ENCODE peak calls at places on chromosome 15, in seven cellular contexts. One of them, this sample, is unnamed.

GRCh38 chr15:66196565-66196964 is 57.0 kb downstream of the MEGF11 start:
- DNase-seq in pancreas: no peak
- DNase-seq in endodermal cell: no peak
- DNase-seq in cardiac muscle cell: no peak
- DNase-seq in heart right ventricle: no peak
- DNase-seq in left ventricle myocardium inferior: no peak
- DNase-seq in heart left ventricle: no peak
- DNase-seq in this sample: no peak

GRCh38 chr15:40302288-40302886 is 5.3 kb downstream of the PLCB2 start:
- DNase-seq in pancreas: peak; percentile 49
- DNase-seq in endodermal cell: no peak
- DNase-seq in cardiac muscle cell: no peak
- DNase-seq in heart right ventricle: no peak
- DNase-seq in left ventricle myocardium inferior: no peak
- DNase-seq in heart left ventricle: no peak
- DNase-seq in this sample: no peak

GRCh38 chr15:44136991-44137477 is 58.0 kb downstream of the FRMD5 start:
- DNase-seq in pancreas: no peak
- DNase-seq in endodermal cell: no peak
- DNase-seq in cardiac muscle cell: no peak
- DNase-seq in heart right ventricle: no peak
- DNase-seq in left ventricle myocardium inferior: no peak
- DNase-seq in heart left ventricle: no peak
- DNase-seq in this sample: no peak

GRCh38 chr15:70152070-70152480 is 54.4 kb upstream of the TLE3 start:
- DNase-seq in pancreas: peak; percentile 88
- DNase-seq in endodermal cell: peak; percentile 60
- DNase-seq in cardiac muscle cell: no peak
- DNase-seq in heart right ventricle: no peak
- DNase-seq in left ventricle myocardium inferior: no peak
- DNase-seq in heart left ventricle: no peak
- DNase-seq in this sample: no peak

GRCh38 chr15:54187325-54187724 is 209.1 kb downstream of the UNC13C start:
- DNase-seq in pancreas: no peak
- DNase-seq in endodermal cell: no peak
- DNase-seq in cardiac muscle cell: no peak
- DNase-seq in heart right ventricle: no peak
- DNase-seq in left ventricle myocardium inferior: no peak
- DNase-seq in heart left ventricle: no peak
- DNase-seq in this sample: no peak

GRCh38 chr15:48283361-48284157 is 47.7 kb upstream of the DUT start:
- DNase-seq in pancreas: no peak
- DNase-seq in endodermal cell: no peak
- DNase-seq in cardiac muscle cell: no peak
- DNase-seq in heart right ventricle: no peak
- DNase-seq in left ventricle myocardium inferior: no peak
- DNase-seq in heart left ventricle: no peak
- DNase-seq in this sample: no peak

GRCh38 chr15:82647045-82647834 is at the start of gene CPEB1:
- DNase-seq in pancreas: peak; percentile 82
- DNase-seq in endodermal cell: peak; percentile 74
- DNase-seq in cardiac muscle cell: peak; percentile 45
- DNase-seq in heart right ventricle: peak; percentile 26
- DNase-seq in left ventricle myocardium inferior: peak; percentile 52
- DNase-seq in heart left ventricle: peak; percentile 60
- DNase-seq in this sample: peak; percentile 15

GRCh38 chr15:85073556-85074194 is 92.0 kb downstream of the PDE8A start:
- DNase-seq in pancreas: no peak
- DNase-seq in endodermal cell: no peak
- DNase-seq in cardiac muscle cell: no peak
- DNase-seq in heart right ventricle: no peak
- DNase-seq in left ventricle myocardium inferior: no peak
- DNase-seq in heart left ventricle: no peak
- DNase-seq in this sample: no peak

GRCh38 chr15:96978937-96979473 is 648.5 kb downstream of the NR2F2 start:
- DNase-seq in pancreas: no peak
- DNase-seq in endodermal cell: no peak
- DNase-seq in cardiac muscle cell: no peak
- DNase-seq in heart right ventricle: no peak
- DNase-seq in left ventricle myocardium inferior: no peak
- DNase-seq in heart left ventricle: no peak
- DNase-seq in this sample: no peak

GRCh38 chr15:84791763-84792162 is 25.4 kb upstream of the ALPK3 start:
- DNase-seq in pancreas: no peak
- DNase-seq in endodermal cell: no peak
- DNase-seq in cardiac muscle cell: no peak
- DNase-seq in heart right ventricle: no peak
- DNase-seq in left ventricle myocardium inferior: no peak
- DNase-seq in heart left ventricle: no peak
- DNase-seq in this sample: no peak

GRCh38 chr15:51533672-51534398 is 88.7 kb downstream of the DMXL2 start:
- DNase-seq in pancreas: no peak
- DNase-seq in endodermal cell: no peak
- DNase-seq in cardiac muscle cell: no peak
- DNase-seq in heart right ventricle: no peak
- DNase-seq in left ventricle myocardium inferior: no peak
- DNase-seq in heart left ventricle: no peak
- DNase-seq in this sample: no peak

GRCh38 chr15:29449136-29449535 is 179.5 kb upstream of the NSMCE3 start:
- DNase-seq in pancreas: no peak
- DNase-seq in endodermal cell: peak; percentile 86
- DNase-seq in cardiac muscle cell: peak; percentile 63
- DNase-seq in heart right ventricle: no peak
- DNase-seq in left ventricle myocardium inferior: no peak
- DNase-seq in heart left ventricle: no peak
- DNase-seq in this sample: no peak

GRCh38 chr15:32709295-32710033 is 8.3 kb upstream of the GREM1 start:
- DNase-seq in pancreas: no peak
- DNase-seq in endodermal cell: no peak
- DNase-seq in cardiac muscle cell: no peak
- DNase-seq in heart right ventricle: no peak
- DNase-seq in left ventricle myocardium inferior: no peak
- DNase-seq in heart left ventricle: no peak
- DNase-seq in this sample: no peak

GRCh38 chr15:61974759-61975158 is 85.5 kb downstream of the VPS13C start:
- DNase-seq in pancreas: no peak
- DNase-seq in endodermal cell: no peak
- DNase-seq in cardiac muscle cell: no peak
- DNase-seq in heart right ventricle: no peak
- DNase-seq in left ventricle myocardium inferior: no peak
- DNase-seq in heart left ventricle: no peak
- DNase-seq in this sample: no peak

GRCh38 chr15:85955501-85956391 is 123.9 kb upstream of the AGBL1 start:
- DNase-seq in pancreas: no peak
- DNase-seq in endodermal cell: no peak
- DNase-seq in cardiac muscle cell: no peak
- DNase-seq in heart right ventricle: no peak
- DNase-seq in left ventricle myocardium inferior: no peak
- DNase-seq in heart left ventricle: no peak
- DNase-seq in this sample: no peak

GRCh38 chr15:74651251-74651741 is 35.7 kb downstream of the CLK3 start:
- DNase-seq in pancreas: no peak
- DNase-seq in endodermal cell: no peak
- DNase-seq in cardiac muscle cell: no peak
- DNase-seq in heart right ventricle: no peak
- DNase-seq in left ventricle myocardium inferior: no peak
- DNase-seq in heart left ventricle: no peak
- DNase-seq in this sample: no peak

GRCh38 chr15:76075060-76075459 is 15.3 kb downstream of the TMEM266 start:
- DNase-seq in pancreas: no peak
- DNase-seq in endodermal cell: no peak
- DNase-seq in cardiac muscle cell: no peak
- DNase-seq in heart right ventricle: no peak
- DNase-seq in left ventricle myocardium inferior: no peak
- DNase-seq in heart left ventricle: no peak
- DNase-seq in this sample: no peak

GRCh38 chr15:90660195-90660995 is 56.8 kb upstream of the BLM start:
- DNase-seq in pancreas: no peak
- DNase-seq in endodermal cell: peak; percentile 81
- DNase-seq in cardiac muscle cell: no peak
- DNase-seq in heart right ventricle: peak; percentile 76
- DNase-seq in left ventricle myocardium inferior: peak; percentile 76
- DNase-seq in heart left ventricle: peak; percentile 83
- DNase-seq in this sample: peak; percentile 72

GRCh38 chr15:45921376-45921775 is 286.5 kb downstream of the SQOR start:
- DNase-seq in pancreas: no peak
- DNase-seq in endodermal cell: peak; percentile 52
- DNase-seq in cardiac muscle cell: no peak
- DNase-seq in heart right ventricle: no peak
- DNase-seq in left ventricle myocardium inferior: no peak
- DNase-seq in heart left ventricle: no peak
- DNase-seq in this sample: no peak

GRCh38 chr15:20356444-20357138 is 185.0 kb downstream of the GOLGA6L6 start:
- DNase-seq in pancreas: peak; percentile 90
- DNase-seq in endodermal cell: peak; percentile 90
- DNase-seq in cardiac muscle cell: no peak
- DNase-seq in heart right ventricle: peak; percentile 71
- DNase-seq in left ventricle myocardium inferior: peak; percentile 54
- DNase-seq in heart left ventricle: peak; percentile 69
- DNase-seq in this sample: peak; percentile 65

GRCh38 chr15:88454231-88454630 is 13.0 kb downstream of the MRPL46 start:
- DNase-seq in pancreas: no peak
- DNase-seq in endodermal cell: no peak
- DNase-seq in cardiac muscle cell: no peak
- DNase-seq in heart right ventricle: no peak
- DNase-seq in left ventricle myocardium inferior: no peak
- DNase-seq in heart left ventricle: no peak
- DNase-seq in this sample: no peak

GRCh38 chr15:71079208-71080044 is 35.8 kb upstream of the THSD4 start:
- DNase-seq in pancreas: no peak
- DNase-seq in endodermal cell: no peak
- DNase-seq in cardiac muscle cell: no peak
- DNase-seq in heart right ventricle: no peak
- DNase-seq in left ventricle myocardium inferior: peak; percentile 29
- DNase-seq in heart left ventricle: peak; percentile 40
- DNase-seq in this sample: peak; percentile 63

DNA sequence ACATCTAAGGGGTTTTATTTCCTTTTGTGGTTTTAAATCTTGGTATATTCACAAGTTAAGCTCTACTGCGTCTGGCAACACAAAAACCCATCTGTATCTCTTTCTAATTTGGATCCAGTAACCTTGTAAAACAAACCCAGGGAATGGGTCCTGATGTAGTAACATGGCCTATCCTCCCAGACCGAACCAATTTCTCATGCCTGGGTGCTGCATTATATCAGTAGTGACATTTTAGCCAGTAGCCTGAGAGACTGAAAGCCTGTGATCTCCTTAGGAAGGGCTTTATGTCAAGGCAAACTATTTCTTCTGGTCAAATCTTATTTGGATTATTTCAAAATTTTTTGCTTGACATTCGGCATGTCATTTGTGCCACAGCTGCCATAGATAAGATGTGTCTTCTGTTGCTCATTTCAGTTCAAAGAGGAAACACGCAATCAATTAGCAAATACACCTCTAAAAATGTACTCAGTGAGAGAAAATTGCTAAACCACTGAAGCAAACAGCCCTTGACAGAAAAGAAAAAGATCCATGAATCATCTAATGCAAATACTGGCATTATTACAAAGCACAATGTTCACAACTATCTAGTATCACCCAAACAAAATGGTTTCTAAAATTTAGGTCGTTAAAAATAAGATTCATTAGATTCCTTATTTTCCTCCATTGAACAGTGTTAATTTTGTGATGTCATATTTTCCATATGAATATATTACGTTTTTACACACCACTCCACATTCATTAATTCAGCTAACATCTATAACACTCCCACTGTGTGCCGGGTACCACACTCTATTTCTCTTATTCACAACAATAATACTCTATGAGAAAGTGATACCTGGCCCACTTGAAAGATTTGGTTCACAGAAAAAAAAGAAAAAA is 4.0 kb downstream of the NPTN start:
- DNase-seq in pancreas: no peak
- DNase-seq in endodermal cell: no peak
- DNase-seq in cardiac muscle cell: peak; percentile 31
- DNase-seq in heart right ventricle: no peak
- DNase-seq in left ventricle myocardium inferior: no peak
- DNase-seq in heart left ventricle: no peak
- DNase-seq in this sample: no peak
- H3K4me3 ChIP-seq in pancreas: no peak overlapping the region
- H3K4me3 ChIP-seq in endodermal cell: no peak overlapping the region
- H3K4me3 ChIP-seq in cardiac muscle cell: no peak overlapping the region
- H3K4me3 ChIP-seq in heart right ventricle: no peak overlapping the region
- H3K4me3 ChIP-seq in left ventricle myocardium inferior: peak overlapping the region; percentile 96
- H3K4me3 ChIP-seq in heart left ventricle: no peak overlapping the region
- H3K4me3 ChIP-seq in this sample: no peak overlapping the region

DNA sequence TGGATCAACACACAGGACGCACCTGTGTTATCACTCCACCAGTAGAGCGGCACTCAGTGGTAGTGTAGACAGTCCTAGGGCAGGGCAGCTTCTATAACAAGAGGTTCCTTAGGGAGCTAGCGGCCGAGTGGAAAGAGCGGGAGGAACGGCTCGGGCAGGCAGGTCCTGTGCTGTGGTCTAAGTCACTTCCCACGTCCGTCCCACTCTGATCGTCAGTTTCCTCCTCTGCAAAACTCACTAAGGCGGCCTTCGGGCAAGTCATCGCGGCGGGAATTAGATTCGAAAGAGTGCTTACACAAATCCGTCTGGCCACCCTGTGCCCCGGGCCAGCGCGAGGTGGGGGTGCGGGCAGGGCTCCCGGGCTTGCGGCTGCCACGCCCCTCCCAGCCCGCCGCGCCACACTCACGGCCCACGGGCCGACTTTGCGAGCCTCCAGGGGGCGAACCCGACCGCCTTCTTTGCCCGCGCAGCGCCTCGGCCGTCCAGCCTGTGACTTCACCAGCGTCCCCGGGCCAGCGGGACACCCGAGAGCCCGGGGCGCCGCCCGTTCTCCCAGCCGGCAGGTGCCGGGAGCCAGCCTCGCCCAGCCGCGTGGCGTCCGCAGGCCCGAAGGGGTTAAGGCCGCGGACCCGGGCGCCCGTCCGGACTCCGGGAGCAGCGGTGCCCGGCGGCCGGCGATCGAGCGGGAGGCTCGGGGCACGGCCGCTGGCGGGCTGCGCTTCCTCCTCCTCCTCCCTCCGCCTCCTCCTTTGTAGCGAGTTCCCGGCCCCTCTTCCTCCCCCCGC is 426 bp upstream of the CORO2B start:
- DNase-seq in pancreas: peak; percentile 82
- DNase-seq in endodermal cell: peak; percentile 84
- DNase-seq in cardiac muscle cell: peak; percentile 70
- DNase-seq in heart right ventricle: peak; percentile 74
- DNase-seq in left ventricle myocardium inferior: peak; percentile 82
- DNase-seq in heart left ventricle: peak; percentile 88
- DNase-seq in this sample: peak; percentile 59
- TF ChIP-seq CTCF in pancreas: no peak
- TF ChIP-seq CTCF in endodermal cell: peak; percentile 56
- TF ChIP-seq CTCF in cardiac muscle cell: peak; percentile 43
- TF ChIP-seq CTCF in heart right ventricle: peak; percentile 72
- TF ChIP-seq CTCF in left ventricle myocardium inferior: peak; percentile 76
- TF ChIP-seq CTCF in heart left ventricle: peak; percentile 47
- TF ChIP-seq CTCF in this sample: no peak

GRCh38 chr15:56931674-56932507 is 13.4 kb downstream of the TCF12 start:
- DNase-seq in pancreas: no peak
- DNase-seq in endodermal cell: no peak
- DNase-seq in cardiac muscle cell: peak; percentile 13
- DNase-seq in heart right ventricle: no peak
- DNase-seq in left ventricle myocardium inferior: no peak
- DNase-seq in heart left ventricle: no peak
- DNase-seq in this sample: no peak
- H3K4me1 ChIP-seq in pancreas: peaks cover 12% of the 10 kb centered on the region
- H3K4me1 ChIP-seq in endodermal cell: peaks cover 8% of the 10 kb centered on the region
- H3K4me1 ChIP-seq in cardiac muscle cell: peaks cover 61% of the 10 kb centered on the region
- H3K4me1 ChIP-seq in heart right ventricle: no peaks in the 10 kb centered on the region
- H3K4me1 ChIP-seq in left ventricle myocardium inferior: peaks cover 74% of the 10 kb centered on the region
- H3K4me1 ChIP-seq in heart left ventricle: peaks cover 7% of the 10 kb centered on the region
- H3K4me1 ChIP-seq in this sample: peaks cover 55% of the 10 kb centered on the region

GRCh38 chr15:78065973-78066946 is 11.3 kb downstream of the TBC1D2B start:
- DNase-seq in pancreas: no peak
- DNase-seq in endodermal cell: no peak
- DNase-seq in cardiac muscle cell: no peak
- DNase-seq in heart right ventricle: no peak
- DNase-seq in left ventricle myocardium inferior: no peak
- DNase-seq in heart left ventricle: no peak
- DNase-seq in this sample: no peak
- H3K4me3 ChIP-seq in pancreas: no peak overlapping the region
- H3K4me3 ChIP-seq in endodermal cell: no peak overlapping the region
- H3K4me3 ChIP-seq in cardiac muscle cell: no peak overlapping the region
- H3K4me3 ChIP-seq in heart right ventricle: no peak overlapping the region
- H3K4me3 ChIP-seq in left ventricle myocardium inferior: no peak overlapping the region
- H3K4me3 ChIP-seq in heart left ventricle: no peak overlapping the region
- H3K4me3 ChIP-seq in this sample: no peak overlapping the region